ENCODE peak calls at places on chromosomes 5 and 9, in ten cellular contexts. J is CD8-positive, alpha-beta memory T cell; L is GM23338; H is GM06990; C is iris pigment epithelial cell; P is IMR-90; Y is B cell; A is iPS-NIHi11; W is stimulated activated CD8-positive, alpha-beta memory T cell treated with anti-CD3 and anti-CD28 coated beads, Interleukin-12 subunit alpha, Interleukin-12 subunit beta, amount 100 ng/mL, for 4 hours; V is NCI-H1092. O is an unnamed sample.

GRCh38 chr5:126492939-126493338 is 69.7 kb downstream of the GRAMD2B start:
- DNase-seq in H (no peak), P (peak), V (no peak), W (no peak), Y (no peak), C (peak), L (peak), J (no peak), A (no peak), O (no peak)

GRCh38 chr5:144189800-144190429 is 19.2 kb downstream of the KCTD16 start:
- DNase-seq in J (peak), A (no peak), Y (peak), P (peak), C (peak), W (peak), V (no peak), L (no peak), H (no peak), O (peak)

GRCh38 chr5:3317051-3317795 is 278.4 kb upstream of the IRX1 start:
- DNase-seq in L (no peak), P (no peak), W (no peak), J (no peak), Y (no peak), C (peak), V (no peak), A (no peak), H (no peak), O (no peak)

GRCh38 chr5:180873628-180874520 is 12.8 kb upstream of the ZFP62 start:
- DNase-seq in V (no peak), Y (no peak), C (peak), P (peak), A (no peak), L (no peak), H (peak), J (peak), W (no peak), O (peak)

GRCh38 chr9:90460220-90460619 is 182.4 kb downstream of the DIRAS2 start:
- DNase-seq in A (peak), L (no peak), P (no peak), Y (no peak), H (no peak), J (no peak), V (no peak), C (no peak), W (no peak), O (no peak)

GRCh38 chr9:136244116-136244775 is 1.4 kb downstream of the QSOX2 start:
- DNase-seq in C (no peak), W (peak), V (no peak), H (peak), Y (peak), L (no peak), P (no peak), J (no peak), A (no peak), O (peak)

GRCh38 chr9:136054798-136055714 is 40.0 kb downstream of the NACC2 start:
- DNase-seq in L (no peak), A (no peak), C (no peak), J (no peak), Y (no peak), V (no peak), P (no peak), H (no peak), W (no peak), O (no peak)

GRCh38 chr5:135565691-135566421 is 12.9 kb downstream of the CXCL14 start:
- DNase-seq in J (peak), L (peak), A (peak), H (no peak), C (peak), V (no peak), W (peak), Y (peak), P (peak), O (peak)

GRCh38 chr5:109454726-109455505 is 45.1 kb upstream of the PJA2 start:
- DNase-seq in V (no peak), W (no peak), H (no peak), P (peak), C (peak), A (no peak), L (no peak), J (no peak), Y (no peak), O (no peak)

O was measured in GM10248.